ENCODE peak calls at places on chromosomes 5 and 9, in seven cellular contexts. Z is cardiac fibroblast, H is fibroblast of lung, C is left ventricle myocardium inferior, W is fibroblast of mammary gland, M is adrenal gland, Y is nephron progenitor cell. A is an unnamed sample.

GRCh38 chr5:15004506-15004905 is 132.9 kb upstream of the ANKH start:
- DNase-seq in M (no peak), Y (no peak), W (no peak), H (peak; percentile 58), Z (peak; percentile 18), C (no peak), A (no peak)

GRCh38 chr9:129570450-129571297 is 50.2 kb downstream of the C9orf50 start:
- DNase-seq in M (peak; percentile 81), W (peak; percentile 93), H (peak; percentile 94), Z (peak; percentile 83), Y (no peak), C (peak; percentile 61), A (peak; percentile 80)

GRCh38 chr9:134592018-134592818 is 49.4 kb upstream of the COL5A1 start:
- DNase-seq in W (peak; percentile 94), Y (no peak), Z (peak; percentile 83), M (no peak), C (peak; percentile 46), H (peak; percentile 91), A (no peak)

GRCh38 chr9:123927625-123928308 is 2.2 kb downstream of the DENND1A start:
- DNase-seq in H (no peak), Y (no peak), M (no peak), C (no peak), Z (peak; percentile 65), W (peak; percentile 69), A (peak; percentile 50)

GRCh38 chr5:148268556-148268955 is at the start of gene SPINK13:
- DNase-seq in Y (no peak), C (no peak), Z (peak; percentile 54), M (peak; percentile 91), W (peak; percentile 78), H (peak; percentile 86), A (peak; percentile 89)

GRCh38 chr9:33813712-33814641 is 3.0 kb upstream of the UBE2R2 start:
- DNase-seq in W (peak; percentile 83), M (no peak), C (no peak), Y (no peak), Z (peak; percentile 68), H (peak; percentile 85), A (peak; percentile 83)

GRCh38 chr9:89945133-89945532 is 340.3 kb downstream of the GADD45G start:
- DNase-seq in Z (no peak), M (no peak), C (no peak), Y (no peak), W (no peak), H (no peak), A (no peak)

GRCh38 chr5:87940775-87941174 is 327.9 kb downstream of the TMEM161B start:
- DNase-seq in Z (no peak), W (no peak), M (no peak), Y (no peak), H (no peak), C (no peak), A (no peak)

GRCh38 chr5:55324006-55324405 is 16.2 kb downstream of the MTREX start:
- DNase-seq in Z (no peak), C (no peak), M (no peak), H (no peak), W (no peak), Y (no peak), A (no peak)

GRCh38 chr5:55319481-55319880 is 11.7 kb downstream of the MTREX start:
- DNase-seq in M (no peak), W (no peak), Z (no peak), Y (no peak), H (no peak), C (no peak), A (no peak)

GRCh38 chr5:55327281-55327680 is 19.5 kb downstream of the MTREX start:
- DNase-seq in Y (no peak), M (no peak), H (no peak), W (no peak), C (no peak), Z (no peak), A (no peak)

GRCh38 chr5:55320571-55320970 is 12.8 kb downstream of the MTREX start:
- DNase-seq in Y (no peak), C (no peak), M (no peak), Z (no peak), H (no peak), W (peak; percentile 46), A (no peak)

GRCh38 chr5:55324815-55325418 is 17.1 kb downstream of the MTREX start:
- DNase-seq in W (peak; percentile 63), Y (no peak), C (no peak), M (no peak), Z (peak; percentile 76), H (peak; percentile 51), A (peak; percentile 54)
- TF ChIP-seq CTCF in W (peak; percentile 73), Y (peak; percentile 49), C (peak; percentile 64), M (peak; percentile 66), Z (peak; percentile 65), H (peak; percentile 36), A (peak; percentile 57)

GRCh38 chr9:128120061-128120740 is 7.3 kb downstream of the PTGES2 start:
- DNase-seq in W (no peak), C (no peak), Y (no peak), M (peak; percentile 12), Z (no peak), H (no peak), A (no peak)
- TF ChIP-seq CTCF in W (no peak), C (no peak), Y (no peak), M (no peak), Z (no peak), H (no peak), A (no peak)

DNA sequence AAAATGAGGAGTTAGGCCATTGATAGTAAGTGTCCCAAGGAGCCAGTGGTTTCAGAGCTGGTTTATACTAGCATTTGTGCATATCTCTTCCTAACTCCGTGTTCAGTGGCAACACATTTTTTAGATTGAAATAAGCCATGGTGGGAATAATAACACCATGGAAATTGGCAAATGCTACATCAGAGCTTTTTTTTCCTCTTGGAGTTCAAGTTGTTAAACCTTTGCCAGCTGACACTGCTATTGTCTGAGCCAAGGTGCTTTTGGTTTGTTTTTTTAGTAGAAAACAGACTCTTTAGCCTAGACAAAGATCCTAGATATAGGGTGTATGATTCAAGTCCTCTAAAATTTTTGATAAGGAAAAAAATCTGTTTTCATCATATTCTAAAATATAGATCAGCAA is 2.8 kb downstream of the ACO1 start:
- DNase-seq in H (peak; percentile 10), M (no peak), W (no peak), C (no peak), Z (no peak), Y (no peak), A (no peak)
- TF ChIP-seq CTCF in H (no peak), M (no peak), W (no peak), C (no peak), Z (no peak), Y (no peak), A (no peak)

GRCh38 chr5:120817044-120817985 is 353.2 kb downstream of the PRR16 start:
- DNase-seq in W (peak; percentile 44), M (no peak), Y (no peak), C (no peak), Z (peak; percentile 13), H (peak; percentile 27), A (peak; percentile 56)
- TF ChIP-seq CTCF in W (peak; percentile 68), M (no peak), Y (peak; percentile 34), C (peak; percentile 47), Z (peak; percentile 67), H (peak; percentile 45), A (peak; percentile 77)

DNA sequence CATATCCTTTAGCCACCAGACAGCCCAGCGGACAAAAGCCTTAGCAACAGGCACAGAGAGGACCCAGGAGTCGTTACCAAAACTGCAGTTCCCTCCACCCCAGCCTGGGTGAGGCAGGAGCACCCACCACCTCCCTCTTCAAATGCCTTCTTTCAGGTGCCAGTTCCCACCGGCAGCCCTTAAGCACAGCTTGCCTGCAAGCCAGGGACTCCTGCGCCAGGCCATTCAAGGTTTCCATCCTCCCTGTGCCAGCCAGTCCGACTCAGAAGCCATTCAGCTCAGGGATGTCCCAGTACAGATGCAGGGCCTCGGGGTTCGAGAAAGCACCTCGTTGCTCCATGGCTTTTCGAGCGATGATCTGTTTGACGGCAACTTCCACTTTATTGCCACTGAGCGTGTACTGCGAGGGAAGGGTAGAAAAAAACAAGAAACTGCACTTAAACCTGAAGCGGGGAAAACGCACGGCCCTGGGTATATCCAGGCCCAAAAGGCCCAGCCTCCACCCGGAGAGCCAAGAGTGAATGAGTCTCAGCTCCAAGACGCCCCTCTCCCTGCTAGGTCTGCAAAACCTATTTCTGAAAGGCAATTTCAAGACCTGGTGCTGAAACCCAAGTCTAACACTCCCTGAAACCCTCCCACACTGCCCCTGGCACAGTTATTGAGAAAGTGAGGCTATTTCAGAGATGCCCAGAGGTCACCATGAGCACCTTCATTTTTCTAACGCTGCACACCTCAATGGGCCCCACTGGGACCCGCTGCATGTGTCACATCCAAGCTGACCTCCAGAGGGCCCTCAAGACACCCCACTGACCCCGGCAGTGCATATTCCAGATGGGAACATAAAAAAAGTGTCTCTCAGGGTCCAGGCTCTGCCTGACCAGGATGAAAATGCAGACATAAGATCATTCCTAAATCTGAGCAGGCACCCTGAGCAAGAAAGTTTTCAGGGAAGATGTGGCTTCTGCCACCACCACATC is 36.8 kb upstream of the ZNF354A start:
- DNase-seq in H (no peak), M (no peak), W (no peak), C (no peak), Y (no peak), Z (no peak), A (no peak)
- TF ChIP-seq CTCF in H (no peak), M (no peak), W (no peak), C (no peak), Y (no peak), Z (no peak), A (no peak)

GRCh38 chr5:98109561-98110006 is 663.9 kb upstream of the RGMB start:
- DNase-seq in M (no peak), Z (peak; percentile 31), H (peak; percentile 95), C (no peak), W (peak; percentile 97), Y (no peak), A (peak; percentile 65)

GRCh38 chr5:98110270-98110669 is 663.2 kb upstream of the RGMB start:
- DNase-seq in W (peak; percentile 90), Y (no peak), Z (peak; percentile 58), M (no peak), H (peak; percentile 94), C (no peak), A (peak; percentile 93)

GRCh38 chr5:98110791-98111190 is 662.7 kb upstream of the RGMB start:
- DNase-seq in Z (no peak), Y (no peak), W (peak; percentile 17), H (peak; percentile 14), M (no peak), C (no peak), A (no peak)

GRCh38 chr5:98108497-98108896 is 665.0 kb upstream of the RGMB start:
- DNase-seq in Z (peak; percentile 70), W (peak; percentile 99), C (no peak), Y (no peak), M (no peak), H (peak; percentile 94), A (peak; percentile 83)

DNA sequence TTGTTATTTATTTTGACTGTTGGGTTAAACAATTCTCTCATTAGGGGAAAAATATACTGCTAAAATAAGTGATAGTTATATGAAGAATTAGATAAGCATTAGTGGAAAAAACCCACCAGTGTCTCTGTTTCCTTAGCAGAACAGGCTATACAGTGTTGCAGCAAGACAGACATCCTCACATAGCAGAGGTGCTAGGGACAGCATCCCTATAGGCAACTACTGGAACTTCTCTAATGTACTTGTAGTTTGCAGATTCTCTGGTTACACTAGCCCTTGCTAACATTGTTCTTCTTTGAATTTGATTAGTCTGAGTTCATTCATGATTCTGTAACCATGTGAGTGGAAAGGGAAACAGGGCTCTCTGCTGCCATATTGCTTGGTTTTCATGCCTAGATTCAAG is 661.8 kb upstream of the RGMB start:
- DNase-seq in M (no peak), Y (no peak), W (peak; percentile 32), C (no peak), Z (no peak), H (no peak), A (peak; percentile 31)
- TF ChIP-seq CTCF in M (no peak), Y (no peak), W (peak; percentile 46), C (no peak), Z (peak; percentile 44), H (no peak), A (peak; percentile 42)

A was measured in epithelial cell of esophagus.